ENCODE peak calls at places on chromosomes 3 and 15, in four cellular contexts. One of them, this sample, is unnamed.

GRCh38 chr3:60610441-60611112 is 640.7 kb downstream of the FHIT start:
- DNase-seq in fibroblast of lung: peak
- DNase-seq in GM12878: no peak
- DNase-seq in HCT116: no peak
- DNase-seq in this sample: no peak

GRCh38 chr15:70795311-70795665 is 31.9 kb upstream of the UACA start:
- DNase-seq in fibroblast of lung: peak
- DNase-seq in GM12878: no peak
- DNase-seq in HCT116: peak
- DNase-seq in this sample: no peak

GRCh38 chr3:124760601-124761000 is 30.3 kb downstream of the UMPS start:
- DNase-seq in fibroblast of lung: peak
- DNase-seq in GM12878: no peak
- DNase-seq in HCT116: no peak
- DNase-seq in this sample: no peak

GRCh38 chr3:194606941-194607340 is 26.3 kb downstream of the TMEM44 start:
- DNase-seq in fibroblast of lung: no peak
- DNase-seq in GM12878: no peak
- DNase-seq in HCT116: no peak
- DNase-seq in this sample: no peak

GRCh38 chr3:178056868-178057267 is 479.4 kb upstream of the KCNMB2 start:
- DNase-seq in fibroblast of lung: peak
- DNase-seq in GM12878: no peak
- DNase-seq in HCT116: no peak
- DNase-seq in this sample: no peak

GRCh38 chr3:127706785-127707351 is 34.1 kb downstream of the ABTB1 start:
- DNase-seq in fibroblast of lung: no peak
- DNase-seq in GM12878: no peak
- DNase-seq in HCT116: no peak
- DNase-seq in this sample: no peak

GRCh38 chr3:30305021-30305420 is 301.4 kb upstream of the TGFBR2 start:
- DNase-seq in fibroblast of lung: no peak
- DNase-seq in GM12878: no peak
- DNase-seq in HCT116: no peak
- DNase-seq in this sample: no peak

GRCh38 chr3:94440767-94441493 is 378.1 kb downstream of the NSUN3 start:
- DNase-seq in fibroblast of lung: peak
- DNase-seq in GM12878: no peak
- DNase-seq in HCT116: no peak
- DNase-seq in this sample: no peak

GRCh38 chr15:83556754-83557153 is 97.2 kb upstream of the ADAMTSL3 start:
- DNase-seq in fibroblast of lung: no peak
- DNase-seq in GM12878: no peak
- DNase-seq in HCT116: no peak
- DNase-seq in this sample: no peak

GRCh38 chr3:196202516-196202970 is 8.7 kb downstream of the ZDHHC19 start:
- DNase-seq in fibroblast of lung: peak
- DNase-seq in GM12878: no peak
- DNase-seq in HCT116: no peak
- DNase-seq in this sample: peak

GRCh38 chr3:31103181-31103580 is 208.7 kb upstream of the GADL1 start:
- DNase-seq in fibroblast of lung: no peak
- DNase-seq in GM12878: no peak
- DNase-seq in HCT116: no peak
- DNase-seq in this sample: no peak

GRCh38 chr3:9168230-9168629 is 81.2 kb downstream of the SRGAP3 start:
- DNase-seq in fibroblast of lung: no peak
- DNase-seq in GM12878: peak
- DNase-seq in HCT116: no peak
- DNase-seq in this sample: peak

GRCh38 chr3:47475029-47475569 is 642 bp downstream of the SCAP start:
- DNase-seq in fibroblast of lung: peak
- DNase-seq in GM12878: no peak
- DNase-seq in HCT116: no peak
- DNase-seq in this sample: peak

DNA sequence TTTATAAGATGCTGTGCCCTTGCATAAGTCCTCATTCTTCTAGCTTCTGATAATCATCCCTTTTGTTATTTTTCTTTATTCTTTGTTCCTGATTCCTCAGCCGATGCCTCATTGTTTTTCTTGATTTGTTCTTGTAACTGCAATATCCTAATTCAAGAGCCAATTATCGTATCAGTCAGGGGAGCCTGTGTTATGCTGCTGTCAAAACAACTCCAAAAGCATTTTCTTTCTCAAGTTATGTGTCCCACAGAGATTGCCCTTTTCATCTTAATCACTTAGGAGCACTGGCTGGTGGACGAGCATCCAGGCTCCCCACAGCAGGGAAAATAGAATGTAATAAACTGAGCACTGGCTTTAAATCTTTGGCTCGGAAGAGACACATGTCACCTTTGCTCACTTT is 207.3 kb downstream of the CHL1 start:
- DNase-seq in fibroblast of lung: no peak
- DNase-seq in GM12878: no peak
- DNase-seq in HCT116: no peak
- DNase-seq in this sample: no peak
- H2AFZ ChIP-seq in fibroblast of lung: no peak
- H2AFZ ChIP-seq in GM12878: no peak
- H2AFZ ChIP-seq in HCT116: no peak
- H2AFZ ChIP-seq in this sample: no peak

DNA sequence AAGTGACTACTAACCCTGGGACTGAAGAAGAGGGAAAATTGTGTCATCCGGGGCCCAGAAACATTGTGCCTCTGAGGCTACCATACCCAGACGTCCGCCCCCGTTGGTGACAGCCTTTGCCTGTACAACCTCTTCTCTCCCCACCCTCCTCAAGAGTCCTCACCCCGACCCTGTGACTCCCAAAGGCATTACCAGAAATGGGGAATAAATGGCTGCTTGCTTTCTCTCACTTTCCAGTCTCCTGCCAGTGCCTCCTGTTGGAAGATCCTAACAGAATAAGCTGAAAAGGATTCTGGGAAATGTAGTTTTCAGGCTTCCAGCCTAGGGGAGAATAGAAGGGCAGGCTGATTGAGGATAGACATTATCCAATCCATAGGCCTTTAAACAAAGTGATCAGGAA is 30.8 kb upstream of the SLC25A36 start:
- DNase-seq in fibroblast of lung: peak
- DNase-seq in GM12878: no peak
- DNase-seq in HCT116: peak
- DNase-seq in this sample: no peak
- H3K9ac ChIP-seq in fibroblast of lung: no peak
- H3K9ac ChIP-seq in GM12878: no peak
- H3K9ac ChIP-seq in HCT116: no peak
- H3K9ac ChIP-seq in this sample: no peak

GRCh38 chr3:186142556-186142955 is 33.7 kb upstream of the ETV5 start:
- DNase-seq in fibroblast of lung: no peak
- DNase-seq in GM12878: no peak
- DNase-seq in HCT116: no peak
- DNase-seq in this sample: no peak

GRCh38 chr3:186141776-186142175 is 32.9 kb upstream of the ETV5 start:
- DNase-seq in fibroblast of lung: no peak
- DNase-seq in GM12878: no peak
- DNase-seq in HCT116: no peak
- DNase-seq in this sample: no peak

GRCh38 chr3:186143280-186143679 is 34.4 kb upstream of the ETV5 start:
- DNase-seq in fibroblast of lung: no peak
- DNase-seq in GM12878: no peak
- DNase-seq in HCT116: no peak
- DNase-seq in this sample: no peak

GRCh38 chr3:186149319-186149718 is 40.4 kb upstream of the ETV5 start:
- DNase-seq in fibroblast of lung: no peak
- DNase-seq in GM12878: no peak
- DNase-seq in HCT116: no peak
- DNase-seq in this sample: no peak

DNA sequence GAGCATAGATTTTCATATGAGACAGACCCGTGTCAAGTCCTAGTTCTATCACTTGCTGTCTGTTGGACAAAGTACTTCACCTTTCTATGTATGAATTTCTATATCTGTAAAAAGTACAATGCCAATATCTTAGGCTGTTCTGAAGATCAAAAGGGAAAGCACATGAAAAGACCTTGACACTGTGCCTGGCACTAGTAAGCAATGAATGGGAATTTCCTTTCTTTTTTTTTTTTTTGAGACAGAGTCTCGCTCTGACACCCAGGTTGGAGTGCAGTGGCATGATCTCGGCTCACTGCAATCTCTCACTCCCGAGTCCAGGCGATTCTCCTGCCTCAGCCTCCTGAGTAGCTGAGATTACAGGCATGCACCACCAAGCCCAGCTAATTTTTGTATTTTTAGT is 35.4 kb upstream of the ETV5 start:
- DNase-seq in fibroblast of lung: no peak
- DNase-seq in GM12878: no peak
- DNase-seq in HCT116: no peak
- DNase-seq in this sample: no peak
- H3K4me2 ChIP-seq in fibroblast of lung: no peak
- H3K4me2 ChIP-seq in GM12878: no peak
- H3K4me2 ChIP-seq in HCT116: no peak
- H3K4me2 ChIP-seq in this sample: no peak

GRCh38 chr3:126540946-126541627 is 17.1 kb downstream of the CHST13 start:
- DNase-seq in fibroblast of lung: no peak
- DNase-seq in GM12878: no peak
- DNase-seq in HCT116: no peak
- DNase-seq in this sample: no peak

GRCh38 chr3:126540342-126540849 is 16.4 kb downstream of the CHST13 start:
- DNase-seq in fibroblast of lung: peak
- DNase-seq in GM12878: no peak
- DNase-seq in HCT116: peak
- DNase-seq in this sample: no peak

GRCh38 chr3:126542340-126543241 is 16.1 kb downstream of the C3orf22 start:
- DNase-seq in fibroblast of lung: no peak
- DNase-seq in GM12878: no peak
- DNase-seq in HCT116: no peak
- DNase-seq in this sample: no peak

GRCh38 chr3:126543457-126544090 is 15.2 kb downstream of the C3orf22 start:
- DNase-seq in fibroblast of lung: no peak
- DNase-seq in GM12878: no peak
- DNase-seq in HCT116: no peak
- DNase-seq in this sample: no peak

GRCh38 chr3:126541628-126542339 is 16.9 kb downstream of the C3orf22 start:
- DNase-seq in fibroblast of lung: no peak
- DNase-seq in GM12878: no peak
- DNase-seq in HCT116: no peak
- DNase-seq in this sample: no peak
- H2AFZ ChIP-seq in fibroblast of lung: no peak
- H2AFZ ChIP-seq in GM12878: no peak
- H2AFZ ChIP-seq in HCT116: no peak
- H2AFZ ChIP-seq in this sample: no peak

DNA sequence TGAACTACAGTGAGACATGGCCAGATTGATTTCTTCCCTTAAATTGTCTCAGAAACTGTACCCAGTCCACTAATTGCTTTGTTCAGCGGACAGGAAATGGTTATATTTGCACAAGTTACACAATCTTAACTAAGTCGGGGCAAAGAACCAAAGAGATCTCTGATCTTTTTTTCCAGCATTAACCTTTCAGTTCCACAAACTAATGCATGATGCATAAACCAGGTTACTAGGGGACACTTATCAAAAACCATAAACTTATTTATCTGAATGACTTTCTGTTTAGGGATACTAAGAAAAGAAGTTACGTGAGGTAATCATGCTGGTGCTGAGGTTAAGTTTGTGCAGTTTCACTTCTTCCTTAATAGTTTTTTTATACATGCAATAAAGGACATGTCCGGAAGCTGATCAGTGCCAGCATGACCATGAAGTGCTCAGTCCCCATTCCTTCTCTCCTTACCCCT is 22.4 kb downstream of the FNDC3B start:
- DNase-seq in fibroblast of lung: peak
- DNase-seq in GM12878: peak
- DNase-seq in HCT116: no peak
- DNase-seq in this sample: peak
- H3K9ac ChIP-seq in fibroblast of lung: no peak
- H3K9ac ChIP-seq in GM12878: peak
- H3K9ac ChIP-seq in HCT116: no peak
- H3K9ac ChIP-seq in this sample: peak

GRCh38 chr3:71211083-71211482 is 372.4 kb downstream of the FOXP1 start:
- DNase-seq in fibroblast of lung: peak
- DNase-seq in GM12878: no peak
- DNase-seq in HCT116: no peak
- DNase-seq in this sample: no peak

GRCh38 chr3:71208273-71209095 is 375.0 kb downstream of the FOXP1 start:
- DNase-seq in fibroblast of lung: peak
- DNase-seq in GM12878: no peak
- DNase-seq in HCT116: no peak
- DNase-seq in this sample: no peak

GRCh38 chr3:71206821-71207220 is 376.7 kb downstream of the FOXP1 start:
- DNase-seq in fibroblast of lung: no peak
- DNase-seq in GM12878: no peak
- DNase-seq in HCT116: no peak
- DNase-seq in this sample: no peak

GRCh38 chr3:71207632-71208031 is 375.9 kb downstream of the FOXP1 start:
- DNase-seq in fibroblast of lung: no peak
- DNase-seq in GM12878: no peak
- DNase-seq in HCT116: no peak
- DNase-seq in this sample: no peak

GRCh38 chr3:71210257-71211002 is 373.1 kb downstream of the FOXP1 start:
- DNase-seq in fibroblast of lung: peak
- DNase-seq in GM12878: no peak
- DNase-seq in HCT116: no peak
- DNase-seq in this sample: no peak
- H3K4me2 ChIP-seq in fibroblast of lung: no peak
- H3K4me2 ChIP-seq in GM12878: no peak
- H3K4me2 ChIP-seq in HCT116: no peak
- H3K4me2 ChIP-seq in this sample: no peak

DNA sequence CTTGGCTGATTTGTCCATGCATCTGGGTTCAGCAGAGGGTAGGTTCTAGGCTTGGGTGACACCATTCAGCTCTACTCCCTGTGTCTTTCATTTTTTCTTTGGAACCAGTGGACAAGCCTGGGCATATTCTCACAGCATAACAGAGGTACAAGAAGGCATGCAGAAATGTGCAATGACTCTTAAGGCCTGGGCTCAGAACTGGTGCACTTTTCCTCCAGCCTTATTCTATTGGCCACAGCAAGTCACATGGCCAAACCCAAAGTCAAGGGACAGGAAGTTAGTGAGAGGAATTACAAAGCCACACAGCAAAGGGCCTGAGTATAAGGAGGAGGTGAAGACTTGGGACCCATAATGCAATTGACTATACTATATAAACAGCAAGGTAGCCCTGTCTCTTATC is 200.9 kb upstream of the CTDSPL start:
- DNase-seq in fibroblast of lung: no peak
- DNase-seq in GM12878: no peak
- DNase-seq in HCT116: no peak
- DNase-seq in this sample: no peak
- H2AFZ ChIP-seq in fibroblast of lung: no peak
- H2AFZ ChIP-seq in GM12878: peak
- H2AFZ ChIP-seq in HCT116: no peak
- H2AFZ ChIP-seq in this sample: no peak